ENCODE peak calls at places on chromosomes 13 and 19, in seven cellular contexts. P is gastroesophageal sphincter; X is activated naive CD8-positive, alpha-beta T cell treated with anti-CD3 and anti-CD28 coated beads, Interleukin-2, amount 10 ng/mL, durations not matched to agents 7 days and 5 days; Y is esophagus mucosa; A is WTC11; U is heart left ventricle; F is SK-N-SH treated with all-trans-retinoic acid at 6 μM for 48 hours. O is an unnamed sample.
A peak's percentile ranks its signal among the peaks of the same experiment; 100 is the strongest.

GRCh38 chr19:50203281-50204080 is at the start of gene MYH14:
- ATAC-seq in P (peak; percentile 96), X (no peak), Y (peak; percentile 66), A (peak; percentile 71), U (peak; percentile 93), F (peak; percentile 64), O (no peak)

GRCh38 chr19:29273000-29273691 is 60.2 kb upstream of the UQCRFS1 start:
- ATAC-seq in P (no peak), X (no peak), Y (no peak), A (no peak), U (no peak), F (no peak), O (no peak)

GRCh38 chr13:25874907-25875306 is 176.9 kb downstream of the SHISA2 start:
- ATAC-seq in P (no peak), X (peak; percentile 90), Y (no peak), A (no peak), U (no peak), F (no peak), O (peak; percentile 43)

GRCh38 chr13:46202956-46203355 is 8.8 kb upstream of the LRRC63 start:
- ATAC-seq in P (no peak), X (no peak), Y (no peak), A (no peak), U (no peak), F (no peak), O (no peak)

GRCh38 chr19:38090561-38090960 is 133.5 kb downstream of the DPF1 start:
- ATAC-seq in P (no peak), X (no peak), Y (no peak), A (no peak), U (no peak), F (no peak), O (no peak)

GRCh38 chr13:45341799-45342584 is 1.0 kb upstream of the TPT1 start:
- ATAC-seq in P (no peak), X (no peak), Y (peak; percentile 25), A (no peak), U (peak; percentile 1), F (peak; percentile 54), O (no peak)

GRCh38 chr19:4807188-4807587 is 15.7 kb downstream of the FEM1A start:
- ATAC-seq in P (no peak), X (no peak), Y (no peak), A (no peak), U (no peak), F (no peak), O (no peak)

GRCh38 chr13:79398915-79399314 is 7.1 kb downstream of the RBM26 start:
- ATAC-seq in P (no peak), X (no peak), Y (peak; percentile 92), A (no peak), U (no peak), F (no peak), O (peak; percentile 64)

GRCh38 chr13:51977606-51978005 is 33.6 kb downstream of the ATP7B start:
- ATAC-seq in P (no peak), X (no peak), Y (no peak), A (no peak), U (no peak), F (no peak), O (no peak)

GRCh38 chr13:24152292-24153214 is 8.0 kb upstream of the SPATA13 start:
- ATAC-seq in P (no peak), X (no peak), Y (no peak), A (no peak), U (no peak), F (no peak), O (no peak)

GRCh38 chr19:10712041-10712440 is 5.8 kb upstream of the DNM2 start:
- ATAC-seq in P (no peak), X (no peak), Y (no peak), A (peak; percentile 75), U (no peak), F (no peak), O (no peak)

GRCh38 chr19:16337809-16338469 is 13.3 kb downstream of the KLF2 start:
- ATAC-seq in P (no peak), X (no peak), Y (peak; percentile 29), A (no peak), U (no peak), F (peak; percentile 25), O (no peak)

GRCh38 chr13:90686438-90686837 is 661.0 kb upstream of the MIR17HG start:
- ATAC-seq in P (peak; percentile 75), X (no peak), Y (no peak), A (no peak), U (no peak), F (no peak), O (no peak)

GRCh38 chr19:46753420-46754155 is 7.3 kb upstream of the STRN4 start:
- ATAC-seq in P (no peak), X (peak; percentile 92), Y (peak; percentile 30), A (peak; percentile 80), U (no peak), F (peak; percentile 43), O (peak; percentile 86)

GRCh38 chr13:51519839-51520238 is 64.4 kb upstream of the WDFY2 start:
- ATAC-seq in P (no peak), X (no peak), Y (no peak), A (no peak), U (no peak), F (peak; percentile 9), O (no peak)

GRCh38 chr19:40006273-40006691 is 9.4 kb downstream of the ZNF546 start:
- ATAC-seq in P (no peak), X (no peak), Y (no peak), A (no peak), U (no peak), F (no peak), O (no peak)